ENCODE peak calls at places on chromosome 11, in ten cellular contexts. A is neural progenitor cell, B is mammary epithelial cell, W is choroid plexus epithelial cell, T is testis, X is HCT116, K is endodermal cell, L is fibroblast of pulmonary artery, V is heart left ventricle, R is astrocyte of the spinal cord. P is an unnamed sample.

GRCh38 chr11:64348611-64349387 is 8.8 kb downstream of the CCDC88B start:
- DNase-seq in A (peak; percentile 40), B (no peak), W (no peak), T (no peak), X (no peak), K (peak; percentile 58), L (no peak), V (no peak), R (no peak), P (no peak)

GRCh38 chr11:102625163-102625562 is at the start of gene MMP20:
- DNase-seq in A (no peak), B (no peak), W (no peak), T (no peak), X (no peak), K (no peak), L (no peak), V (no peak), R (no peak), P (no peak)

GRCh38 chr11:130159657-130160459 is at the start of gene ST14:
- DNase-seq in A (peak; percentile 58), B (peak; percentile 82), W (no peak), T (no peak), X (no peak), K (peak; percentile 83), L (no peak), V (no peak), R (no peak), P (no peak)

GRCh38 chr11:1750840-1751520 is 585 bp upstream of the IFITM10 start:
- DNase-seq in A (no peak), B (no peak), W (no peak), T (no peak), X (no peak), K (no peak), L (no peak), V (no peak), R (no peak), P (no peak)

GRCh38 chr11:15988693-15989231 is 367.6 kb downstream of the SOX6 start:
- DNase-seq in A (peak; percentile 74), B (no peak), W (peak; percentile 40), T (no peak), X (peak; percentile 19), K (peak; percentile 88), L (no peak), V (no peak), R (no peak), P (no peak)

GRCh38 chr11:113615098-113615497 is 91.0 kb downstream of the TMPRSS5 start:
- DNase-seq in A (peak; percentile 35), B (no peak), W (no peak), T (no peak), X (no peak), K (peak; percentile 80), L (no peak), V (no peak), R (no peak), P (no peak)

GRCh38 chr11:65444314-65445051 is 21.9 kb downstream of the NEAT1 start:
- DNase-seq in A (no peak), B (peak; percentile 36), W (peak; percentile 76), T (no peak), X (no peak), K (peak; percentile 56), L (peak; percentile 42), V (no peak), R (peak; percentile 43), P (peak; percentile 43)

GRCh38 chr11:79062814-79063762 is 377.7 kb downstream of the TENM4 start:
- DNase-seq in A (peak; percentile 59), B (peak; percentile 27), W (peak; percentile 58), T (peak; percentile 70), X (peak; percentile 12), K (peak; percentile 84), L (peak; percentile 57), V (no peak), R (no peak), P (peak; percentile 41)

GRCh38 chr11:32960553-32961164 is 55.0 kb upstream of the DEPDC7 start:
- DNase-seq in A (peak; percentile 50), B (peak; percentile 40), W (peak; percentile 77), T (no peak), X (peak; percentile 28), K (no peak), L (peak; percentile 79), V (no peak), R (peak; percentile 67), P (peak; percentile 71)

GRCh38 chr11:112087212-112087611 is 539 bp downstream of the SDHD start:
- DNase-seq in A (peak; percentile 3), B (no peak), W (peak; percentile 12), T (no peak), X (no peak), K (no peak), L (no peak), V (no peak), R (no peak), P (no peak)

GRCh38 chr11:112082729-112083128 is 3.8 kb downstream of the TIMM8B start:
- DNase-seq in A (no peak), B (peak; percentile 31), W (peak; percentile 91), T (no peak), X (no peak), K (no peak), L (peak; percentile 18), V (no peak), R (peak; percentile 44), P (peak; percentile 76)

GRCh38 chr11:112085822-112086421 is 634 bp downstream of the TIMM8B start:
- DNase-seq in A (no peak), B (peak; percentile 33), W (peak; percentile 49), T (peak; percentile 48), X (no peak), K (no peak), L (peak; percentile 31), V (no peak), R (peak; percentile 36), P (peak; percentile 17)

DNA sequence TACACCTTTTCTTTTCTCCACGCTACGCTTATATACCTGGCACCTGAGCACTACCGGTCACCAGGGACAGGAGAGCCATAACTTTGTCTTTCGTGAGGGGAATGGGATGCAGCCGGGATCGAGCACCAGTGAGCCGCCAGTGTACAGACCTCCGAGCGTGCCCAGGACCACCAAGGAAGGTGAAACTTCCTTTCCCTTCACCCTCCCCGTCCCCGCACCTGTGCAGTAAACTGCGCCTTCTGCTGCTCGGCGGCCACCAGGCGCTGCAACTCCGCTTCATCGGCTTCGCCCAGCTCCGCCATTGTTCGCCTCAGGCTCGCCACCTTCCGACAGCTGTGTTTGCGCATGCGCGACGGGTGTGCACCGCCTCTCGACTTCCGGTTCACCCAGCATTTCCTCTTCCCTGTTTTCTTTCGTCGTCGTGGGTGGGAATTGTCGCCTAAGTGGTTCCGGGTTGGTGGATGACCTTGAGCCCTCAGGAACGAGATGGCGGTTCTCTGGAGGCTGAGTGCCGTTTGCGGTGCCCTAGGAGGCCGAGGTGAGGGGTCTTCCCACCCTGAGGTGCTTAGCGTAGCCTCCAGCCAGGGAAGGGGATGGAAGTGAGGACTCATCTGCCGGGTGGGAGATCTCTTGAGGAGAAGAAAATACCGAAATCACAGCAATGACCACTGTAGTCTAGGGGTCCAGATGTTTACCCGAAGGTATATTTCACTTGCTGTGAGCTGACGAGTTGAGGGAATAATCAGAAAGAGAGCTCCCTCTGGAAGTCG is at the start of the genes SDHD and TIMM8B:
- DNase-seq in A (peak; percentile 99), B (peak; percentile 95), W (peak; percentile 98), T (peak; percentile 96), X (peak; percentile 95), K (peak; percentile 98), L (peak; percentile 98), V (peak; percentile 96), R (peak; percentile 95), P (peak; percentile 96)
- TF ChIP-seq CTCF in A (peak; percentile 38), B (no peak), W (peak; percentile 63), T (peak; percentile 16), X (no peak), K (peak; percentile 55), L (peak; percentile 41), V (peak; percentile 39), R (peak; percentile 43), P (peak; percentile 44)

GRCh38 chr11:121452609-121453150 is at the start of gene SORL1-AS1:
- DNase-seq in A (peak; percentile 10), B (peak; percentile 48), W (no peak), T (peak; percentile 37), X (no peak), K (no peak), L (no peak), V (no peak), R (no peak), P (peak; percentile 5)
- H3K4me3 ChIP-seq in A (peak within 1 kb of the TSS; percentile 95), B (peak within 1 kb of the TSS; percentile 59), W (peak within 1 kb of the TSS; percentile 54), T (peak within 1 kb of the TSS; percentile 81), X (peak within 1 kb of the TSS; percentile 87), K (peak within 1 kb of the TSS; percentile 97), L (peak within 1 kb of the TSS; percentile 42), V (peak within 1 kb of the TSS; percentile 67), R (peak within 1 kb of the TSS; percentile 39), P (peak within 1 kb of the TSS; percentile 92)

DNA sequence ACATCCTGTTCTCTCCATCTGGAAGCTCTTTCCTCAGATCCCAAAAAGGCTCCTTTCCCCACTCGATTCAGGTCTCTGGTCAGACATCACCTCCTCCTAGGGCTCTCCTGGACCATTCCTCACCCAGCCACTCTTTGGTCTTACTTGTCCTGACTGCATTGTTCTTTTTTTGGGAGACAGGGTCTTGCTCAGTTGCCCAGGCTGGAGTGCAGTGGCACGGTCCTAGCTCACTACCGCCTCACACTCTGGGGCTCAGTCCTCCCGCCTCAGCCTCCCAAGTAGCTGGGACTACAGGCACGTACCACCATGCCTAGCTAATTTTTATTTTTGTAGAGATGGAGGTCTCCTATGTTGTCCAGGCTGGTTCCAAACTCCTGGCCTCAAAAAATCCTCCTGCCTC is 2.2 kb upstream of the CORO1B start:
- DNase-seq in A (no peak), B (no peak), W (no peak), T (no peak), X (no peak), K (no peak), L (no peak), V (no peak), R (no peak), P (no peak)
- TF ChIP-seq CTCF in A (no peak), B (no peak), W (no peak), T (no peak), X (no peak), K (no peak), L (no peak), V (no peak), R (no peak), P (no peak)

GRCh38 chr11:17477361-17477760 is 716 bp upstream of the ABCC8 start:
- DNase-seq in A (no peak), B (no peak), W (no peak), T (no peak), X (no peak), K (no peak), L (no peak), V (no peak), R (no peak), P (no peak)

GRCh38 chr11:17478064-17478463 is 1.4 kb upstream of the ABCC8 start:
- DNase-seq in A (peak; percentile 35), B (no peak), W (peak; percentile 12), T (no peak), X (no peak), K (no peak), L (no peak), V (no peak), R (no peak), P (no peak)

GRCh38 chr11:17476317-17477083 is at the start of gene ABCC8:
- DNase-seq in A (peak; percentile 77), B (peak; percentile 15), W (no peak), T (no peak), X (no peak), K (peak; percentile 82), L (no peak), V (no peak), R (no peak), P (no peak)

GRCh38 chr11:17475666-17476316 is 854 bp downstream of the ABCC8 start:
- DNase-seq in A (peak; percentile 70), B (no peak), W (no peak), T (no peak), X (no peak), K (peak; percentile 73), L (no peak), V (no peak), R (no peak), P (no peak)

GRCh38 chr11:17477084-17477333 is 364 bp upstream of the ABCC8 start:
- DNase-seq in A (no peak), B (no peak), W (no peak), T (no peak), X (no peak), K (no peak), L (no peak), V (no peak), R (no peak), P (no peak)
- H3K4me3 ChIP-seq in A (peak overlapping the region; percentile 91), B (no peak overlapping the region), W (no peak overlapping the region), T (peak overlapping the region; percentile 31), X (no peak overlapping the region), K (no peak overlapping the region), L (no peak overlapping the region), V (peak overlapping the region; percentile 55), R (no peak overlapping the region), P (no peak overlapping the region)

P was measured in IMR-90.